ENCODE peak calls at places on chromosomes 7 and 10, in four cellular contexts. One of them, this sample, is unnamed.

GRCh38 chr10:95363303-95363912 is 72.6 kb upstream of the PDLIM1 start:
- DNase-seq in gastrocnemius medialis: no peak
- DNase-seq in thyroid gland: peak
- DNase-seq in tibial artery: no peak
- DNase-seq in this sample: peak

GRCh38 chr10:110022716-110023504 is 15.1 kb downstream of the ADD3 start:
- DNase-seq in thyroid gland: no peak
- DNase-seq in gastrocnemius medialis: no peak
- DNase-seq in tibial artery: no peak
- DNase-seq in this sample: no peak

GRCh38 chr7:4227105-4228010 is 454.7 kb upstream of the FOXK1 start:
- DNase-seq in gastrocnemius medialis: no peak
- DNase-seq in tibial artery: no peak
- DNase-seq in thyroid gland: no peak
- DNase-seq in this sample: no peak

GRCh38 chr7:159088016-159088865 is 56.4 kb downstream of the VIPR2 start:
- DNase-seq in tibial artery: no peak
- DNase-seq in gastrocnemius medialis: no peak
- DNase-seq in thyroid gland: no peak
- DNase-seq in this sample: no peak

GRCh38 chr10:103493911-103494877 is 689 bp downstream of the NEURL1 start:
- DNase-seq in tibial artery: no peak
- DNase-seq in thyroid gland: no peak
- DNase-seq in gastrocnemius medialis: no peak
- DNase-seq in this sample: no peak

GRCh38 chr7:17207220-17207619 is 91.2 kb upstream of the AHR start:
- DNase-seq in tibial artery: no peak
- DNase-seq in gastrocnemius medialis: no peak
- DNase-seq in thyroid gland: no peak
- DNase-seq in this sample: no peak

GRCh38 chr7:45917658-45918057 is 3.4 kb downstream of the IGFBP3 start:
- DNase-seq in thyroid gland: peak
- DNase-seq in tibial artery: peak
- DNase-seq in gastrocnemius medialis: peak
- DNase-seq in this sample: peak

GRCh38 chr10:100625821-100626220 is 90.1 kb downstream of the HIF1AN start:
- DNase-seq in gastrocnemius medialis: no peak
- DNase-seq in thyroid gland: no peak
- DNase-seq in tibial artery: no peak
- DNase-seq in this sample: no peak

GRCh38 chr7:16697507-16698199 is 51.7 kb downstream of the BZW2 start:
- DNase-seq in tibial artery: no peak
- DNase-seq in thyroid gland: no peak
- DNase-seq in gastrocnemius medialis: no peak
- DNase-seq in this sample: no peak

GRCh38 chr10:24920907-24921881 is 31.2 kb downstream of the PRTFDC1 start:
- DNase-seq in tibial artery: peak
- DNase-seq in thyroid gland: peak
- DNase-seq in gastrocnemius medialis: peak
- DNase-seq in this sample: peak

GRCh38 chr10:60123668-60124067 is 217.3 kb upstream of the CCDC6 start:
- DNase-seq in thyroid gland: no peak
- DNase-seq in tibial artery: no peak
- DNase-seq in gastrocnemius medialis: no peak
- DNase-seq in this sample: peak

GRCh38 chr7:25098096-25099046 is 26.7 kb downstream of the CYCS start:
- DNase-seq in gastrocnemius medialis: peak
- DNase-seq in tibial artery: peak
- DNase-seq in thyroid gland: peak
- DNase-seq in this sample: peak

GRCh38 chr10:131978851-131979250 is 2.9 kb downstream of the BNIP3 start:
- DNase-seq in gastrocnemius medialis: no peak
- DNase-seq in thyroid gland: no peak
- DNase-seq in tibial artery: no peak
- DNase-seq in this sample: no peak
- H3K4me3 ChIP-seq in gastrocnemius medialis: no peak
- H3K4me3 ChIP-seq in thyroid gland: no peak
- H3K4me3 ChIP-seq in tibial artery: no peak
- H3K4me3 ChIP-seq in this sample: no peak

DNA sequence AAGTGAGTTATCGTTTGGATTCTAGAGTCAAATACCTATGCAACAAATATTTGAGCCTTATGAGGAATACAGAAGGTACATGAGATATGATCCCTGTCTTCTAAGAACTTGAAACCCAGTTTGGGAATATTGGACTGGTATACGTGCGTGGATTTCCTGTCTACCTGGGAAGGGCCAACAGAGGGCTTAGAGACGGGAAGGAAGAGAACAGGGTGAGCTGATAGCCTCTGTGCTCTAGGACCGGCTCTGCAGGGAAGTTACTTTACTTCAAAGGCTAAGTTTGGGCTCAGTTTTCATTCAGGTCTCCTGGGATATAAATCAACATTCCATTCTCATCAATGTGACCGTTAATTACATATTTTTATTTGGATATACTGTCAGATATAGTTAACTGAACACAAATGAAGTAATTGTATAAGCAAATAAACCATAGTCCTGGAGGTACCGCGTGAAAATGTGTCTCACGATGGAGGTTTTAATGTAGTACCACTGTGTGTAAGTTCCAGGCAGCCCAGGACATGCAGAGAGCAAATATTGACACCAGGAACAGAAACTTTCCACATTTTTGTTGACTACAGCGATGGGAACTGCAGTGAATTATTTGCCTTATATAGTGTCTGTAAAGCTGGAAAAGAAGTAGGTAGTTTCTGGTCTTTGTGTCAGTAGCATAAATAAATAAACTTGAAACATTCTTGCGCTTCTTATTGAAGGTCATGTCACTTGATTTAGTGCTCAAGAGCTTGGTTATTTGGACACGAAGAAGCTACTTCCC is 8.6 kb downstream of the CHST12 start:
- DNase-seq in tibial artery: no peak
- DNase-seq in thyroid gland: no peak
- DNase-seq in gastrocnemius medialis: no peak
- DNase-seq in this sample: no peak
- TF ChIP-seq CTCF in tibial artery: no peak
- TF ChIP-seq CTCF in thyroid gland: no peak
- TF ChIP-seq CTCF in gastrocnemius medialis: no peak
- TF ChIP-seq CTCF in this sample: no peak

GRCh38 chr10:62669351-62669750 is 135.2 kb upstream of the ADO start:
- DNase-seq in gastrocnemius medialis: no peak
- DNase-seq in tibial artery: no peak
- DNase-seq in thyroid gland: no peak
- DNase-seq in this sample: no peak
- H3K4me3 ChIP-seq in gastrocnemius medialis: no peak
- H3K4me3 ChIP-seq in tibial artery: no peak
- H3K4me3 ChIP-seq in thyroid gland: no peak
- H3K4me3 ChIP-seq in this sample: no peak

GRCh38 chr10:116765549-116766162 is 23.3 kb upstream of the HSPA12A start:
- DNase-seq in gastrocnemius medialis: no peak
- DNase-seq in thyroid gland: no peak
- DNase-seq in tibial artery: no peak
- DNase-seq in this sample: peak
- TF ChIP-seq CTCF in gastrocnemius medialis: no peak
- TF ChIP-seq CTCF in thyroid gland: peak
- TF ChIP-seq CTCF in tibial artery: peak
- TF ChIP-seq CTCF in this sample: peak

This sample was measured in fibroblast of mammary gland.